ENCODE peak calls at places on chromosomes 3 and 15, in four cellular contexts. O is A549, W is GM12865, U is hepatocyte. E is an unnamed sample.
A peak's percentile ranks its signal among the peaks of the same experiment; 100 is the strongest.

GRCh38 chr3:39935261-39935660 is 125.9 kb downstream of the MYRIP start:
- DNase-seq in U (no peak), O (no peak), W (no peak), E (no peak)

GRCh38 chr3:165624761-165625160 is 212.5 kb downstream of the BCHE start:
- DNase-seq in U (no peak), W (peak; percentile 23), O (no peak), E (no peak)

GRCh38 chr15:70045045-70045444 is 52.7 kb downstream of the TLE3 start:
- DNase-seq in O (no peak), W (no peak), U (no peak), E (no peak)

GRCh38 chr3:171799501-171799900 is 10.8 kb downstream of the PLD1 start:
- DNase-seq in U (no peak), O (no peak), W (no peak), E (no peak)

GRCh38 chr3:7876741-7877297 is 624.8 kb upstream of the LMCD1 start:
- DNase-seq in U (no peak), O (no peak), W (no peak), E (no peak)

GRCh38 chr3:107236661-107237375 is 140.4 kb upstream of the CCDC54 start:
- DNase-seq in O (no peak), W (no peak), U (no peak), E (no peak)

GRCh38 chr15:31292391-31293020 is 34.1 kb upstream of the KLF13 start:
- DNase-seq in W (no peak), U (no peak), O (no peak), E (no peak)

GRCh38 chr3:107367353-107367752 is 9.9 kb upstream of the CCDC54 start:
- DNase-seq in O (peak; percentile 28), U (no peak), W (no peak), E (no peak)

GRCh38 chr3:10015476-10015904 is 10.7 kb upstream of the FANCD2 start:
- DNase-seq in O (no peak), U (peak; percentile 78), W (no peak), E (peak; percentile 75)

GRCh38 chr3:10697918-10698317 is 118.1 kb upstream of the SLC6A11 start:
- DNase-seq in O (no peak), W (no peak), U (no peak), E (no peak)

GRCh38 chr3:116259984-116260383 is 185.3 kb downstream of the LSAMP start:
- DNase-seq in O (no peak), W (no peak), U (no peak), E (no peak)

GRCh38 chr3:51773529-51773928 is 5.5 kb downstream of the IQCF6 start:
- DNase-seq in U (no peak), W (no peak), O (no peak), E (no peak)

GRCh38 chr3:109089265-109089664 is 28.7 kb downstream of the MORC1 start:
- DNase-seq in U (no peak), W (no peak), O (no peak), E (no peak)

GRCh38 chr3:43497905-43498365 is 123.9 kb downstream of the ANO10 start:
- DNase-seq in O (no peak), U (no peak), W (no peak), E (no peak)

GRCh38 chr15:38558714-38559059 is 5.9 kb downstream of the RASGRP1 start:
- DNase-seq in U (no peak), W (no peak), O (no peak), E (no peak)

GRCh38 chr3:103271575-103271974 is 836.8 kb downstream of the ZPLD1 start:
- DNase-seq in U (no peak), O (no peak), W (no peak), E (no peak)

GRCh38 chr3:29759021-29759359 is 478.1 kb downstream of the RBMS3 start:
- DNase-seq in O (no peak), W (no peak), U (no peak), E (no peak)

DNA sequence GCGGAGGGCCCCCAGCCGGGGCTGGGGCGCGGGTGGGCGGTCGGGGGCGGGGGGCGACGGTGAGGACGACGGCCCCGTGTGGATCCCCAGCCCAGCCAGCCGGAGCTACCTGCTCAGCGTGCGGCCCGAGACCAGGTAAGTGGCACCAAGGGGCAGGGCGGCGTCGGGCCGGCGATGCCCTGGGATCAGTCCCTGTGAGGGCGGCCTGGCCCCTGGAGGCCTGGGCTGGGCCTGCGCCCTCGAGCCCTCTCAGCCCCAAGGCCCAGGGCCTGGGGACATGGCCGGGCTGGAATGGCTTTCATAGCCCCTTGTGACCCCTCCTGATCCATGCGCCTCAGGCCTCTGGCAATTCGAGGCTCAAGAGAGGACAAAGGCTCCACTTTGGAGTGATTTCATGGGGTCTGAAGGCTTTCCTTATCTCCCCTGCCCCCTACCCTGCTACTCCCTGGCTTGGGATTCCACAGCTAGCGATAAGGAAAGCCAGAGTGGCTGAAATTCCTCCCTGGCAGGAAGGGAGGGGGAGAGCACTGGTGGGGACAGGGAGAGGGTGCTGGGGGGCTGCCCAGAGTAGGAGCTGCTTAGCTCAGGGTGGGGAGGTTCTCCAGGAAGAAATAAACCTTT is 415 bp downstream of the ALPK3 start:
- DNase-seq in W (no peak), O (no peak), U (peak; percentile 67), E (no peak)
- H3K4me3 ChIP-seq in W (no peak overlapping the region), O (no peak overlapping the region), U (peak overlapping the region; percentile 20), E (peak overlapping the region; percentile 42)

GRCh38 chr3:142152349-142152748 is 3.0 kb upstream of the TFDP2 start:
- DNase-seq in U (peak; percentile 19), W (no peak), O (no peak), E (no peak)
- TF ChIP-seq CTCF in U (peak; percentile 11), W (no peak), O (peak; percentile 16), E (peak; percentile 53)

GRCh38 chr15:29863438-29863837 is 41.2 kb upstream of the TJP1 start:
- DNase-seq in O (no peak), W (no peak), U (no peak), E (no peak)
- H3K4me3 ChIP-seq in O (no peak overlapping the region), W (no peak overlapping the region), U (no peak overlapping the region), E (no peak overlapping the region)

GRCh38 chr15:71275566-71276354 is 160.5 kb downstream of the THSD4 start:
- DNase-seq in W (no peak), O (no peak), U (no peak), E (no peak)
- TF ChIP-seq CTCF in W (no peak), O (no peak), U (no peak), E (no peak)

DNA sequence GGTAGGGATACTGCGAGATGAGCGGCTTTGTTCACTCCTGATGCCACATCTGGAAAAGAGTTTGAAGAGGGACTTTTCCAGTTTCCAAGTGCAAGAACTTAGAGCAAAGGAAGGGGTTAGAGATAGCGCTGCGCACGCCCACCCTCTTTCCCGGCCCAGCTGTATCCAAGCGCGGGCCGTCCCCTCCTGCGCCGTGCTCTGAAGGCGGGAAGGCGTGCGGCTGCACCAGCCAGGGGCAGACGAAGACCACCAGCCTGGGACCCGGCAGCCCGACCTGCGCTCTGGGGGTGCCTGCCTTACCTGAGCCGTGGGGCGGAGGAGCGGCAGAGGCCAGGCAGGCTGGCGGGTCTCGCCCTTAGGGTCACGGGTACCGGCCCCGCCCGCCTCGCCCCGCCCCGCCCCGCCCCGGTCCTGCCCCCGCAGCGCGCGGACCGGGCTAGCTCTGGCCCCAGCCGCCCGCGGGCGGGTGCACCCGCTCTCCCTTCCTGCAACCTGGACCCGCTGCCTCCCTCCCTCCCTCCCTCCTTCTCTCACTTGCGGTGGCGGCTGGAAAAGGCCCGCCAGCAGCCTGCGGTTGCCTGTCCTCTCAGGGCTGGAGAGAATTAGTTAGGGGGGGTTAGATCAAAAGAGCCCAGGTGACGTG is at the start of gene WDR72:
- DNase-seq in O (no peak), W (no peak), U (peak; percentile 62), E (no peak)
- H3K4me3 ChIP-seq in O (no peak within 1 kb of the TSS), W (no peak within 1 kb of the TSS), U (peak within 1 kb of the TSS; percentile 36), E (peak within 1 kb of the TSS; percentile 78)

E was measured in epithelial cell of proximal tubule.